ENCODE peak calls at places on chromosome 11, in eight cellular contexts. H is heart right ventricle; Z is sigmoid colon; B is cardiac muscle cell; L is left lung; D is adrenal gland; I is CD8-positive, alpha-beta T cell; X is lung. N is an unnamed sample. For H3K36me3, the result is how much of the 10 kb centered on the place peaks cover.

GRCh38 chr11:47589504-47590025 is 3.1 kb downstream of the FAM180B start:
- DNase-seq in X (no peak), I (no peak), D (no peak), B (no peak), H (no peak), Z (peak), L (no peak), N (no peak)

GRCh38 chr11:133966147-133966546 is 9.4 kb upstream of the IGSF9B start:
- DNase-seq in B (no peak), I (no peak), D (no peak), X (no peak), H (no peak), L (no peak), Z (no peak), N (no peak)

GRCh38 chr11:10494636-10495463 is 39.8 kb downstream of the AMPD3 start:
- DNase-seq in Z (peak), H (no peak), D (no peak), L (no peak), I (no peak), X (peak), B (no peak), N (no peak)

GRCh38 chr11:124942446-124943202 is 6.8 kb upstream of the HEPACAM start:
- DNase-seq in Z (no peak), I (no peak), B (no peak), H (no peak), L (no peak), D (no peak), X (no peak), N (no peak)

GRCh38 chr11:117395476-117395875 is 67.8 kb downstream of the CEP164 start:
- DNase-seq in Z (peak), B (no peak), D (no peak), X (no peak), L (no peak), H (no peak), I (no peak), N (no peak)

GRCh38 chr11:25535462-25535861 is 796.5 kb upstream of the ANO3 start:
- DNase-seq in D (peak), I (no peak), L (no peak), X (no peak), Z (peak), B (no peak), H (no peak), N (no peak)

GRCh38 chr11:12044799-12045198 is 36.4 kb upstream of the DKK3 start:
- DNase-seq in H (no peak), X (no peak), D (no peak), I (no peak), B (no peak), Z (no peak), L (no peak), N (no peak)

GRCh38 chr11:17563248-17563647 is 16.2 kb downstream of the OTOG start:
- DNase-seq in Z (peak), X (no peak), I (no peak), B (no peak), L (no peak), D (no peak), H (no peak), N (no peak)

GRCh38 chr11:27207025-27207650 is 155.9 kb downstream of the CCDC34 start:
- DNase-seq in X (no peak), I (no peak), H (no peak), L (no peak), B (no peak), Z (no peak), D (no peak), N (no peak)

GRCh38 chr11:73645972-73646631 is at the start of gene PLEKHB1:
- DNase-seq in Z (no peak), B (no peak), L (no peak), I (no peak), H (no peak), X (no peak), D (no peak), N (no peak)

GRCh38 chr11:19714387-19715363 is 2.0 kb downstream of the NAV2 start:
- DNase-seq in H (peak), L (no peak), D (peak), B (peak), I (no peak), X (peak), Z (peak), N (peak)

GRCh38 chr11:132496341-132496740 is 1036.0 kb downstream of the OPCML start:
- DNase-seq in Z (no peak), D (peak), L (no peak), B (no peak), I (no peak), H (no peak), X (no peak), N (no peak)

GRCh38 chr11:116424615-116425261 is 348.0 kb downstream of the BUD13 start:
- DNase-seq in L (no peak), X (no peak), B (peak), Z (no peak), I (no peak), H (no peak), D (peak), N (no peak)

GRCh38 chr11:113104390-113105251 is 143.4 kb downstream of the NCAM1 start:
- DNase-seq in D (no peak), H (no peak), L (no peak), I (no peak), Z (no peak), X (no peak), B (no peak), N (no peak)

GRCh38 chr11:34640050-34640971 is 19.4 kb downstream of the EHF start:
- DNase-seq in D (peak), L (peak), H (no peak), X (peak), I (no peak), Z (no peak), B (no peak), N (no peak)

GRCh38 chr11:46537851-46538295 is 56.0 kb downstream of the AMBRA1 start:
- DNase-seq in I (peak), H (peak), X (peak), Z (peak), B (peak), D (peak), L (peak), N (peak)

GRCh38 chr11:61743486-61744095 is 8.8 kb upstream of the MYRF start:
- DNase-seq in H (no peak), Z (no peak), X (no peak), L (no peak), B (no peak), D (no peak), I (no peak), N (no peak)

GRCh38 chr11:77396305-77396704 is 77.6 kb downstream of the PAK1 start:
- DNase-seq in H (no peak), Z (no peak), X (no peak), I (no peak), B (no peak), L (no peak), D (no peak), N (no peak)

DNA sequence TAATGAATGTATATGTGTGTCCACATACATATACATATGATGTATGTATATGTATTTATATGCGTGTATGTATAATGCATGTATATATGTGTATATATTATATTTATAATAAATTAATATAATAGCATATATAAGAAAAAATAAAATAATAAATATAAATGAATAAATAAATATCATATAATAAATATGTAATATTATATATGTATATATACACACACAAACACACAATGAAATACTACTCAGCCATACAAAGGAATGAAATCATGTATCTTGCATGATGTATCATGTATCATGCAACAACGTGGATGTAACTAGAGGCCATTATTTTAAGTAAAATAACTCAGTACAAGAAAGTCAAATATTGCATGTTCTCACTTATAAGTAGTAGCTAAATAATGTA is 788.7 kb upstream of the CHORDC1 start:
- DNase-seq in H (no peak), B (no peak), I (no peak), L (no peak), Z (no peak), D (no peak), X (no peak), N (no peak)
- H3K36me3 ChIP-seq in H (under half), B (under half), I (under half), L (under half), Z (under half), D (under half), X (under half), N (under half)

GRCh38 chr11:45405916-45406670 is 120.0 kb upstream of the SYT13 start:
- DNase-seq in I (no peak), L (no peak), X (no peak), H (no peak), B (no peak), Z (no peak), D (no peak), N (no peak)
- TF ChIP-seq CTCF in I (no peak), L (no peak), X (no peak), H (peak), B (peak), Z (no peak), D (peak), N (peak)

DNA sequence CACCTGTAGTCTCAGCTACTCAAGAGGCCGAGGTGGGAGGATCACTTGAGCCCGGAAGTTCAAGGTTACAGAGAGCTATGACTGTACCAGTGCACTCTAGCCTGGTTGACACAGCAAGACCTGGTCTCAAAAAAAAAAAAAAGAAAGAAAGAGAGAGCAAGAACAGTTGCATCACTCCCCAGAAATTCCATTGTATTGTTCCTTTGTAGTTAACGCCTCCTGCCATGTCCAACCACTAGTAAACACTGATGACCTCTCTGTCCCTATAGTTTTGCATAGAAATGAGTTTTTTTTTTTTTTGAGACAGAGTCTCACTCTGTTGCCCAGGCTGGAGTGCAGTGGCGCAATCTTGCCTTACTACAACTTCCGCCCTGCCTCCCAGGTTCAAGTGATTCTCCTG is 10.8 kb downstream of the PATL1 start:
- DNase-seq in I (no peak), H (no peak), Z (no peak), B (no peak), X (no peak), D (peak), L (no peak), N (no peak)
- H3K36me3 ChIP-seq in I (under half), H (half or more), Z (under half), B (half or more), X (half or more), D (under half), L (half or more), N (half or more)

DNA sequence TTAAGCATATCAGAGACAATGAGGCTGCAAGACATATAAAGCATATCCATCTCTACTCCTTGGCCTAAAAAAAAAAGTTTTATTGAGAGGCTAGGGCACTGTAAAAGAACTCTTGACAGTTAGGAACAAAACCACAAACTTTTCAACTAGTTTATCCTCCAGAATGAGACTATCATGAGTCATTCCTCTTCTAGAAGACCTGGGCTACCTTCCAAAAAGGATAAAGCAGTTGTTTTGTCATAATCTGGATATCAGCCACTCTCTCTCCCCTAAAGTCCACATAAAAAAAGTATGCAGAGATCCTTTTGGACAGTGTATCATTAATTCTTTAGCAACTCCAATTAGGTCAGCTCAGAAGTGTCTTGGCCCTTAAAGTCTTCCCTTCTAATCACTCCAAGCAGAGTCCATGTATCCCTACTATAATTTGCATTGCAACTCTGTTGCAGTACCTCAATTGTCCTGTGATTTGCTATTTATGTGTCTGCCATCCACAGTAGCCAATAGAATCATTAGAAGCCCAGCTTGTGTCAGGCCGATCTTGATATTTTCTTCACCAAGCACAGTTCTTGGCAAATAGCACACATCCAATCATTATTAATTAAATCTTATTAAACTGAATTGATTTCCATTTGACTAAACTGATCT is 10.4 kb downstream of the OR51T1 start:
- DNase-seq in X (no peak), D (no peak), H (no peak), L (no peak), B (no peak), Z (no peak), I (no peak), N (no peak)
- TF ChIP-seq CTCF in X (no peak), D (no peak), H (no peak), L (peak), B (peak), Z (no peak), I (no peak), N (no peak)

GRCh38 chr11:33309118-33309517 is 51.9 kb downstream of the HIPK3 start:
- DNase-seq in I (no peak), L (no peak), H (no peak), D (no peak), B (no peak), Z (no peak), X (no peak), N (no peak)
- H3K36me3 ChIP-seq in I (under half), L (under half), H (under half), D (under half), B (under half), Z (under half), X (under half), N (under half)

DNA sequence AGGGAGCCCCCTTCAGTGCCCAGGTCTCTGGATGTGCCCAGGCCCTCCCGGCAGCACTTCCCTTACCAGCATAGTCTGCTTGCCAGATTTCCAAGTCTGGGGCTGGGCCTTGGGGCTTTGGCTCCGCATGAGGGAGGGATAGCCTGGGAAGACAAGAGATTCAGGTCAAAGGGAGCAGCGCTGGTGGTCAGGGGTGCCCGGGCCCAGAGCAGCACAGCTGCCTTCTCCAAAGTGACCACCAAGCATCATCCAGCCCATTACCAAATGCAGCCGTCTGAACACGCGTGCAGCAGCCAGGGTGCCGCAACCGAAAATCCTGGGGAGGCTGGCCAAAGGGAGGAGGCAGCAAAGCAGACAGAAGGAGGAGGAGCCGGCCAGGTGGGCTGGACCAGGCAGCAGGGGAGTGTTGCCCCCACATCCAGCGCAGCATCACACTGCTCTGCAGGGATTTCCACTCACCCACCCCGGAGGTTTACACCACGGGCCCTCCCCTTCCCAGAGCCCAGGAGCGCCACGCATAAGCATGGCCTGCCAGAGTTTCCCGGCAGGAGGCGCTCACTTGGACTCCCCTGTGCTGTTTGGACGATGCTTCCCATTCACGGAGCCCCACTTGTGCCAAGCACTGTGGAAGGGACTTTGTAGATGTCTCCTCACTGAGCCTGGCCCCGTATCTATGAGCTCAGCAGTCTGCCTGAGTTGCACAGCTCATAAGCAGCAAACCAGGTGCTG is 22.5 kb downstream of the TRIM29 start:
- DNase-seq in X (no peak), I (no peak), D (no peak), Z (no peak), B (no peak), H (no peak), L (no peak), N (no peak)
- TF ChIP-seq CTCF in X (no peak), I (no peak), D (no peak), Z (no peak), B (peak), H (no peak), L (no peak), N (no peak)

GRCh38 chr11:110251837-110252236 is 44.6 kb downstream of the RDX start:
- DNase-seq in Z (no peak), H (peak), I (no peak), X (no peak), L (no peak), D (peak), B (no peak), N (no peak)
- H3K36me3 ChIP-seq in Z (under half), H (under half), I (under half), X (under half), L (half or more), D (under half), B (half or more), N (half or more)

GRCh38 chr11:90434858-90435257 is 212.0 kb upstream of the CHORDC1 start:
- DNase-seq in Z (no peak), H (no peak), D (peak), L (no peak), X (no peak), I (no peak), B (peak), N (no peak)
- TF ChIP-seq CTCF in Z (no peak), H (peak), D (peak), L (no peak), X (no peak), I (no peak), B (no peak), N (peak)

DNA sequence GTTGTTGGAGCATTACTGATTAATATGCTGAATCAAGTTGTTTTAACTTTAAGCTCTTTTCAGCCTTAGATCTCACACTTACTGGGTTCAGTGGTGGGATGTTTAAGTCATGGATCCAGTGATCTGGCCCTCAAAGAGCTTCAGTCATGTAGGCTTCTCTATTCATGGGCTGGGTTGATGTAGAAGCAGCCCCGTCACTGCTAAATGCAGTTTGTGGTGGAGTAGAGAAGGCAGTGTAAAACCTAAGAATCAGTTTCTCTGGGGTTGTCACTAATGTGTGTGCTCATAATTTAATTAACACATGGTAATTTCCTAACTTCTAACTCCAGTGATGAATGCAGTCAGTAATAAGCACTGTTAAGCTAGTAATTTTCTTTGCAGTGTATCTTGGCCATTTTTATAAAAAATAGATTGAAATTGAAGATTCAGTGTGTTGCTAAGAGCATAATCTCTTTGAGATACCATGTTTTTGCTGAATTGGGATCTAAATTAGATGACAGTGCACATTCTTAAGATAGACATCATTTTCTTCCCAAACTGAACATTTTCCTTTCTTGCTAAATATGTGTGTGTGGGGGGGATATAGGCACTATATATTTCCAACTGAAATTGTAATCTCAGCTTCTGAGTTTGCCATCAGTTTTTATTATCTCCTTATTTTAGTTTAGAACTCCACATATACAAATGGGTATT is 9.0 kb downstream of the SPCS2 start:
- DNase-seq in D (no peak), B (no peak), Z (no peak), L (no peak), H (no peak), X (no peak), I (no peak), N (no peak)
- H3K36me3 ChIP-seq in D (under half), B (under half), Z (under half), L (under half), H (under half), X (under half), I (under half), N (under half)